ENCODE peak calls at places on chromosomes 11 and 22, in five cellular contexts. F, A, Y, L and T are unnamed samples.

GRCh38 chr11:26976389-26976788 is 17.5 kb upstream of the FIBIN start:
- DNase-seq in L (no peak), A (no peak), F (no peak), Y (no peak), T (no peak)

GRCh38 chr22:36977401-36977861 is 41.8 kb downstream of the TST start:
- DNase-seq in L (peak; percentile 93), F (no peak), A (peak; percentile 77), Y (peak; percentile 93), T (peak; percentile 77)

GRCh38 chr11:128894685-128895084 is 3.5 kb downstream of the KCNJ5 start:
- DNase-seq in F (no peak), A (peak; percentile 85), L (no peak), Y (no peak), T (peak; percentile 84)

GRCh38 chr11:77821349-77821851 is 456 bp downstream of the AAMDC start:
- DNase-seq in A (peak; percentile 35), L (no peak), F (no peak), Y (no peak), T (no peak)

GRCh38 chr11:37512156-37512780 is 914.2 kb upstream of the RAG2 start:
- DNase-seq in F (no peak), L (no peak), A (no peak), Y (no peak), T (no peak)

GRCh38 chr11:35253237-35253636 is 114.3 kb downstream of the CD44 start:
- DNase-seq in Y (no peak), A (no peak), L (no peak), F (no peak), T (no peak)

GRCh38 chr11:90243534-90243933 is 20.7 kb upstream of the CHORDC1 start:
- DNase-seq in L (no peak), Y (no peak), F (no peak), A (no peak), T (no peak)

GRCh38 chr11:62025429-62026105 is 58.1 kb upstream of the FTH1 start:
- DNase-seq in L (no peak), Y (no peak), F (peak; percentile 95), A (peak; percentile 55), T (peak; percentile 87)

GRCh38 chr11:76077575-76078150 is 128.6 kb downstream of the WNT11 start:
- DNase-seq in F (no peak), Y (no peak), A (no peak), L (no peak), T (no peak)

GRCh38 chr22:45101828-45102227 is 61.9 kb upstream of the NUP50 start:
- DNase-seq in A (peak; percentile 42), L (peak; percentile 80), F (peak; percentile 46), Y (peak; percentile 88), T (peak; percentile 76)

GRCh38 chr11:66045177-66045639 is 3.8 kb downstream of the GAL3ST3 start:
- DNase-seq in L (peak; percentile 93), Y (peak; percentile 96), F (peak; percentile 67), A (peak; percentile 82), T (peak; percentile 87)

GRCh38 chr11:85590848-85591483 is 36.2 kb downstream of the DLG2 start:
- DNase-seq in L (no peak), Y (no peak), F (peak; percentile 17), A (no peak), T (no peak)

GRCh38 chr22:49979587-49980264 is 19.2 kb downstream of the PIM3 start:
- DNase-seq in A (peak; percentile 34), L (peak; percentile 53), F (no peak), Y (peak; percentile 79), T (no peak)

GRCh38 chr22:32237905-32238304 is 17.2 kb downstream of the SLC5A4 start:
- DNase-seq in F (no peak), Y (no peak), L (no peak), A (no peak), T (no peak)

GRCh38 chr11:116787436-116787785 is 412 bp downstream of the ZPR1 start:
- DNase-seq in A (no peak), Y (no peak), L (no peak), F (no peak), T (no peak)

GRCh38 chr22:39109361-39109760 is 12.3 kb downstream of the APOBEC3H start:
- DNase-seq in A (no peak), Y (no peak), L (no peak), F (no peak), T (no peak)

GRCh38 chr22:39230261-39231196 is 14.3 kb downstream of the PDGFB start:
- DNase-seq in F (no peak), L (peak; percentile 79), Y (peak; percentile 92), A (no peak), T (peak; percentile 67)

GRCh38 chr11:46047520-46047919 is 73.7 kb downstream of the PHF21A start:
- DNase-seq in F (no peak), A (no peak), Y (no peak), L (no peak), T (no peak)

GRCh38 chr11:121191787-121192186 is 90.7 kb downstream of the TECTA start:
- DNase-seq in A (no peak), Y (no peak), F (no peak), L (no peak), T (no peak)

GRCh38 chr22:38069372-38070249 is 12.4 kb downstream of the PICK1 start:
- DNase-seq in F (no peak), A (peak; percentile 90), Y (peak; percentile 77), L (peak; percentile 58), T (peak; percentile 87)

GRCh38 chr11:73225851-73226250 is 7.8 kb downstream of the P2RY2 start:
- DNase-seq in L (no peak), Y (peak; percentile 33), F (no peak), A (no peak), T (no peak)

GRCh38 chr11:76252625-76253024 is 46.3 kb upstream of the WNT11 start:
- DNase-seq in L (no peak), F (no peak), Y (no peak), A (no peak), T (no peak)

GRCh38 chr22:22681221-22681739 is 36.9 kb downstream of the GGTLC2 start:
- DNase-seq in Y (no peak), A (no peak), L (no peak), F (no peak), T (no peak)

GRCh38 chr11:109062445-109062844 is 359.5 kb upstream of the C11orf87 start:
- DNase-seq in L (no peak), F (peak; percentile 31), Y (no peak), A (no peak), T (no peak)

GRCh38 chr11:127226376-127226775 is 225.8 kb upstream of the KIRREL3 start:
- DNase-seq in F (no peak), Y (no peak), A (no peak), L (no peak), T (no peak)

GRCh38 chr11:8597182-8597581 is 3.2 kb upstream of the STK33 start:
- DNase-seq in Y (no peak), F (peak; percentile 53), A (no peak), L (no peak), T (no peak)

GRCh38 chr11:117256573-117256972 is 24.1 kb downstream of the RNF214 start:
- DNase-seq in A (no peak), L (no peak), F (no peak), Y (no peak), T (no peak)

GRCh38 chr11:116109228-116109627 is 605.0 kb upstream of the CADM1 start:
- DNase-seq in A (no peak), F (no peak), Y (peak; percentile 39), L (no peak), T (no peak)

GRCh38 chr11:111514216-111515031 is at the start of gene HOATZ:
- DNase-seq in Y (peak; percentile 90), F (no peak), L (peak; percentile 75), A (no peak), T (no peak)

GRCh38 chr22:24178502-24179440 is 2.5 kb upstream of the SUSD2 start:
- DNase-seq in Y (peak; percentile 76), A (peak; percentile 27), L (peak; percentile 58), F (no peak), T (peak; percentile 65)